ENCODE peak calls at places on chromosomes 2 and 18, in nine cellular contexts. L, T, Z, U, E, P, R, G and F are unnamed samples.

GRCh38 chr2:84257871-84258270 is 201.2 kb downstream of the SUCLG1 start:
- DNase-seq in L (no peak), T (no peak), Z (no peak), U (no peak), E (no peak), P (no peak), R (no peak), G (no peak), F (no peak)

GRCh38 chr2:65142515-65142914 is 12.6 kb upstream of the RAB1A start:
- DNase-seq in L (no peak), T (no peak), Z (no peak), U (no peak), E (no peak), P (peak), R (no peak), G (no peak), F (no peak)

GRCh38 chr2:189534854-189535253 is 45.7 kb downstream of the SLC40A1 start:
- DNase-seq in L (no peak), T (no peak), Z (no peak), U (no peak), E (peak), P (no peak), R (peak), G (no peak), F (no peak)

GRCh38 chr2:65710779-65711295 is 278.4 kb upstream of the SPRED2 start:
- DNase-seq in L (no peak), T (no peak), Z (no peak), U (no peak), E (peak), P (peak), R (no peak), G (no peak), F (no peak)

GRCh38 chr2:88129313-88129959 is 1.6 kb upstream of the FABP1 start:
- DNase-seq in L (no peak), T (no peak), Z (no peak), U (no peak), E (no peak), P (no peak), R (no peak), G (no peak), F (no peak)

GRCh38 chr18:75293591-75293990 is 83.0 kb downstream of the TSHZ1 start:
- DNase-seq in L (no peak), T (peak), Z (no peak), U (peak), E (no peak), P (no peak), R (no peak), G (no peak), F (no peak)

GRCh38 chr18:13112982-13113381 is 105.6 kb upstream of the LDLRAD4 start:
- DNase-seq in L (no peak), T (no peak), Z (no peak), U (no peak), E (no peak), P (peak), R (peak), G (no peak), F (no peak)

GRCh38 chr2:109418716-109419115 is 195.1 kb downstream of the SEPTIN10 start:
- DNase-seq in L (peak), T (no peak), Z (no peak), U (no peak), E (no peak), P (no peak), R (no peak), G (no peak), F (no peak)

GRCh38 chr2:195532628-195533271 is 124.3 kb upstream of the SLC39A10 start:
- DNase-seq in L (no peak), T (no peak), Z (no peak), U (no peak), E (no peak), P (no peak), R (peak), G (no peak), F (no peak)

GRCh38 chr2:40105593-40105992 is 326.5 kb upstream of the THUMPD2 start:
- DNase-seq in L (no peak), T (no peak), Z (no peak), U (no peak), E (no peak), P (no peak), R (peak), G (no peak), F (no peak)

GRCh38 chr18:67385455-67385854 is 131.1 kb downstream of the DSEL start:
- DNase-seq in L (no peak), T (no peak), Z (no peak), U (no peak), E (no peak), P (no peak), R (peak), G (no peak), F (no peak)

GRCh38 chr2:96608459-96609455 is 29.4 kb downstream of the KANSL3 start:
- DNase-seq in L (no peak), T (no peak), Z (no peak), U (no peak), E (peak), P (no peak), R (no peak), G (no peak), F (no peak)

GRCh38 chr2:213021971-213022899 is 129.2 kb downstream of the IKZF2 start:
- DNase-seq in L (no peak), T (no peak), Z (no peak), U (no peak), E (no peak), P (no peak), R (no peak), G (no peak), F (no peak)

GRCh38 chr2:167708998-167709397 is 538.4 kb downstream of the STK39 start:
- DNase-seq in L (no peak), T (no peak), Z (no peak), U (no peak), E (no peak), P (no peak), R (no peak), G (no peak), F (no peak)

GRCh38 chr2:230128943-230129342 is 60.2 kb upstream of the SLC16A14 start:
- DNase-seq in L (no peak), T (no peak), Z (no peak), U (peak), E (no peak), P (no peak), R (peak), G (no peak), F (no peak)

GRCh38 chr2:28395334-28396061 is 2.8 kb downstream of the FOSL2 start:
- DNase-seq in L (no peak), T (peak), Z (no peak), U (no peak), E (no peak), P (no peak), R (peak), G (no peak), F (peak)

GRCh38 chr2:38147333-38148121 is 71.6 kb upstream of the CYP1B1 start:
- DNase-seq in L (no peak), T (no peak), Z (no peak), U (no peak), E (no peak), P (no peak), R (peak), G (no peak), F (no peak)

GRCh38 chr2:42099431-42100173 is 51.8 kb downstream of the PKDCC start:
- DNase-seq in L (no peak), T (peak), Z (no peak), U (no peak), E (no peak), P (no peak), R (no peak), G (no peak), F (no peak)

GRCh38 chr2:33583194-33583938 is 15.7 kb downstream of the FAM98A start:
- DNase-seq in L (no peak), T (no peak), Z (no peak), U (no peak), E (no peak), P (peak), R (peak), G (no peak), F (no peak)

GRCh38 chr18:48571619-48572384 is 33.0 kb downstream of the CTIF start:
- DNase-seq in L (no peak), T (no peak), Z (no peak), U (no peak), E (no peak), P (no peak), R (peak), G (no peak), F (no peak)

GRCh38 chr2:72685666-72686065 is 140.2 kb downstream of the EXOC6B start:
- DNase-seq in L (no peak), T (no peak), Z (no peak), U (no peak), E (no peak), P (no peak), R (no peak), G (no peak), F (no peak)

GRCh38 chr18:6561029-6561861 is 146.5 kb upstream of the L3MBTL4 start:
- DNase-seq in L (no peak), T (no peak), Z (no peak), U (no peak), E (no peak), P (no peak), R (peak), G (no peak), F (no peak)

GRCh38 chr2:73176881-73177644 is 25.3 kb upstream of the NOTO start:
- DNase-seq in L (no peak), T (peak), Z (peak), U (peak), E (peak), P (peak), R (peak), G (peak), F (peak)

GRCh38 chr2:173607601-173608311 is 253.1 kb downstream of the CDCA7 start:
- DNase-seq in L (no peak), T (no peak), Z (no peak), U (no peak), E (no peak), P (no peak), R (no peak), G (no peak), F (no peak)

GRCh38 chr2:212520340-212520739 is 18.3 kb downstream of the ERBB4 start:
- DNase-seq in L (no peak), T (no peak), Z (no peak), U (no peak), E (no peak), P (peak), R (peak), G (no peak), F (no peak)

GRCh38 chr2:172655091-172655837 is 80.4 kb upstream of the RAPGEF4 start:
- DNase-seq in L (no peak), T (no peak), Z (no peak), U (peak), E (no peak), P (no peak), R (peak), G (no peak), F (no peak)

GRCh38 chr18:31244737-31245432 is 73.1 kb upstream of the DSG1 start:
- DNase-seq in L (no peak), T (no peak), Z (no peak), U (no peak), E (no peak), P (no peak), R (no peak), G (no peak), F (no peak)

GRCh38 chr18:78542204-78542603 is 437.4 kb upstream of the SALL3 start:
- DNase-seq in L (no peak), T (peak), Z (no peak), U (no peak), E (peak), P (no peak), R (no peak), G (no peak), F (no peak)

GRCh38 chr2:236576053-236576452 is 6.4 kb downstream of the ACKR3 start:
- DNase-seq in L (no peak), T (peak), Z (no peak), U (no peak), E (no peak), P (no peak), R (peak), G (no peak), F (no peak)

GRCh38 chr2:206116278-206116677 is 30.3 kb upstream of the INO80D start:
- DNase-seq in L (no peak), T (no peak), Z (no peak), U (no peak), E (no peak), P (no peak), R (no peak), G (no peak), F (no peak)

GRCh38 chr2:156512451-156512850 is 76.3 kb downstream of the GPD2 start:
- DNase-seq in L (no peak), T (no peak), Z (no peak), U (no peak), E (no peak), P (no peak), R (no peak), G (no peak), F (no peak)

GRCh38 chr2:18122544-18123210 is 244.2 kb downstream of the KCNS3 start:
- DNase-seq in L (no peak), T (no peak), Z (no peak), U (no peak), E (no peak), P (no peak), R (peak), G (no peak), F (no peak)

GRCh38 chr18:55309249-55309648 is 278.7 kb downstream of the TCF4 start:
- DNase-seq in L (no peak), T (no peak), Z (no peak), U (no peak), E (no peak), P (no peak), R (no peak), G (no peak), F (no peak)

GRCh38 chr18:55307505-55307904 is 280.5 kb downstream of the TCF4 start:
- DNase-seq in L (no peak), T (no peak), Z (no peak), U (no peak), E (no peak), P (no peak), R (no peak), G (no peak), F (no peak)

GRCh38 chr18:55310863-55311262 is 277.1 kb downstream of the TCF4 start:
- DNase-seq in L (no peak), T (no peak), Z (no peak), U (no peak), E (no peak), P (no peak), R (no peak), G (no peak), F (no peak)

GRCh38 chr18:55306338-55306737 is 281.7 kb downstream of the TCF4 start:
- DNase-seq in L (no peak), T (no peak), Z (no peak), U (no peak), E (no peak), P (no peak), R (no peak), G (no peak), F (no peak)

DNA sequence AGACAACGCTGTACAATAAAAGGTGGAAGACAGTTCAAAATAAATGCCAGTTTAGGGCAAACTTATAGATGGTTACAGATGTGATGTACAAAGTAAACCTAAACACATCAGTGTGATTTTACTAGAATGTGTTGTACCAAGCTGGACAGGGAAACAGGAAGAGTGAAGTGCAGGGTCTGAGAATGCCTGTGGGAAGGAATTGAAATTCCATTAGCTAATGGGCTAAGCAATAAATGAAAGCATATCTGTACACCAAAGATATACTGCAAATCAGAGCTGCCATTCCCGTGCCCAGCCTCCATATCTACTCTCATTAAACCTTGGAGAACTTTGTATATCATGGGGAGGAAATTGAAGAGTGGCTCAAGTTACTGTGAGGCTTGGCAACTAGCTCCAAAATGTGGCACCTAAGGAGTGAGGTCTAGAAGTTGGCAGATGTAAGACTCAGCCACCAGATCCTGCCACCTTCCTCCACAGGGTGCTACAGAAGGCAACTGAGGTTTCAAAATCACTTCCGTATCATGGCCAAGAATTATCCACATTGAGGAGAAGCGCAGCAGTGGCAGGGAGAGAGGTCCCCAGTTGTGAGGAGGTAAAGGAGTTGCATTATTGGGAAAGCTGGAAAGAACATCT is 277.8 kb downstream of the TCF4 start:
- DNase-seq in L (no peak), T (no peak), Z (no peak), U (no peak), E (no peak), P (no peak), R (no peak), G (no peak), F (no peak)
- TF ChIP-seq CTCF in L (no peak), T (no peak), Z (no peak), U (no peak), E (no peak), P (no peak), R (no peak), G (no peak), F (no peak)

DNA sequence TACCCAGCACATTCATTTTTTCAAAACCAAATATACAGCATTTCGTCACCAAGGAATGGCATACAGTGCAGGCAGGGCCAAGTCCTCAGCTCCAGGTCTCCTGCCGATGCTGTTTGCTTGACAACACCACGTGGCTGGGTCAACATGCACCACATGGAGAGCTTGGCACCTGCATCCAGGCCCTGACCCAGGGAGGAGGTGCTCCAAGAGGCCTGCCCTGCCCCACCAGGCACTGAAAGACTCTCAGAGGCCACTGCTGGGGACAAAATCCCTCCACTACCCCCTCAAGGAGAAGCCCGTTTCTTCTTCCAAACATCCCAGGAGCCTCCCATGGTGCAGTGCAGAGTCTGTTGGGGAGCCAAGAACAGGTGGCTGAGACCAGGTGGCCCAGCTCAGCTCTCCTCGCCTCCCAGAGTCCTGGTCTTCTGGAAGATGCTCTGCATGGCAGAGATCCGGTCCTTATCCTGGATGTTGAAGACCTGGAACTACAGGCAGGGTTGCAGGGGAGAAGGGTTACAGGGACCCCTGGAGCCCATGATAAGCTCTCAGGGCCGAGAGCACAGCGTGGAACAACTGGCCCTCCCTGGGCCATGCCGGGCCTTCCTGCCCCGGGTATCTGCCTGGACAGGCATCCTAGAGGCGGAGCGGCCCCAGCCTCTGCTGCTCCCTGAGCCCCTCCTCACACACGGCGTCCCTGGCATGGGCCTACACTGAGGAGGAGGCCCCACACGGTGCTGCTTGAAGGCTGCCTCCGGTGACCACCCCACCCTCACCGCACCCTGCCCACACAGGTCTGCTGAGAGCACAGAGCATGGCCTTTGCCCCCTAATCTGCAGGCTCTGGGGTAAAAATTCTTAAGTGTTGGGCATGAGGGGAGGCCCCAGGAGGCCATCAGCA is 9.0 kb downstream of the MAB21L4 start:
- DNase-seq in L (peak), T (no peak), Z (no peak), U (no peak), E (no peak), P (no peak), R (no peak), G (no peak), F (peak)
- TF ChIP-seq CTCF in L (no peak), T (no peak), Z (no peak), U (no peak), E (no peak), P (no peak), R (no peak), G (no peak), F (no peak)

GRCh38 chr2:85410584-85411404 is 628 bp upstream of the CAPG start:
- DNase-seq in L (no peak), T (no peak), Z (no peak), U (no peak), E (no peak), P (no peak), R (no peak), G (no peak), F (no peak)

GRCh38 chr2:85409719-85410583 is at the start of gene CAPG:
- DNase-seq in L (no peak), T (no peak), Z (no peak), U (no peak), E (no peak), P (peak), R (no peak), G (peak), F (peak)

GRCh38 chr2:85414761-85415498 is 3.6 kb upstream of the SH2D6 start:
- DNase-seq in L (no peak), T (no peak), Z (no peak), U (no peak), E (no peak), P (no peak), R (no peak), G (no peak), F (no peak)

GRCh38 chr2:85411405-85411748 is 1.2 kb upstream of the CAPG start:
- DNase-seq in L (no peak), T (no peak), Z (no peak), U (no peak), E (no peak), P (no peak), R (no peak), G (no peak), F (no peak)

GRCh38 chr2:85413592-85414421 is 3.6 kb upstream of the CAPG start:
- DNase-seq in L (no peak), T (peak), Z (no peak), U (no peak), E (no peak), P (peak), R (peak), G (peak), F (peak)
- TF ChIP-seq CTCF in L (peak), T (no peak), Z (no peak), U (no peak), E (no peak), P (peak), R (no peak), G (no peak), F (peak)

GRCh38 chr2:207624170-207625013 is 802 bp downstream of the METTL21A start:
- DNase-seq in L (no peak), T (peak), Z (no peak), U (no peak), E (peak), P (peak), R (peak), G (peak), F (peak)

GRCh38 chr2:207629553-207629952 is 4.4 kb upstream of the METTL21A start:
- DNase-seq in L (no peak), T (no peak), Z (no peak), U (no peak), E (no peak), P (no peak), R (no peak), G (no peak), F (no peak)

GRCh38 chr2:207621640-207622039 is 3.6 kb downstream of the METTL21A start:
- DNase-seq in L (no peak), T (no peak), Z (no peak), U (no peak), E (no peak), P (no peak), R (no peak), G (no peak), F (no peak)

GRCh38 chr2:207630491-207630890 is 5.3 kb upstream of the METTL21A start:
- DNase-seq in L (no peak), T (no peak), Z (no peak), U (no peak), E (no peak), P (no peak), R (no peak), G (no peak), F (no peak)

DNA sequence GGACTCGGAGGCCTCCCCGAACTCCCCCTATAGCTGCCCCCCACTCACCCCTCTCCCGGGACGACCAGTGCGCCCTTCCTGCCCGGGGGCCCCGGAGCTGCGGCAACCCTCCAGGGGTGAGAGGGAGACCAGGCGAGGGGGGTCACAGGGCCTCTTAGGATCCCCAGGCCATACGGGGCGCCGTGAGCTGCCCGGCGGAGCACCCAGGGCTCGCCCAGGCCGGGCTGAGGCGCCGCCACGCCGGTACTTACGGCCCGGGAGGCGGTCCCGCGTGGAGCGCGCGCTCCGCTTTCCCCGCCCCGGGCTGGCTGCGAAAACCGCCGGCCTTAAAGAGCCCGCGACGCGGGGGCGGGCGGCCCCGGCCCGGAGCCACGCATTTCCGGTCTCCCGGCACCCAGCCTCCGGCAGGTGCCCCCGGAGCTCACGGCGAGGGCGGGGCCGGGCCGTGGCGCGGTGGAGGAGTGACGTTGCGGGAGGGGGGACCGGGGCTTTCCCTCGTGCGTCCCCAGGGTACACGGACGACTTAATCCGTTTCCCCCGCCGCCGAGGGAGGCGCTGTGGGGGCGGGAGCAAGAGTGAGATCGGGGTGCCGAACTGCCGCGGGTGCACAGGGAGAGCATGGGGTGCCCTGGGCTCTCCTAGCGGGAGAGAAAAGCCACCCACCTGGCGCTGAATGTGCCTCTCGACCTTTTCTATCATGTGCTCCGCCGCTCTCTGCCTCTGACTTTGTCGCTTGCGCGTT is at the start of gene METTL21A:
- DNase-seq in L (no peak), T (peak), Z (peak), U (no peak), E (peak), P (peak), R (peak), G (peak), F (peak)
- TF ChIP-seq CTCF in L (peak), T (peak), Z (no peak), U (peak), E (peak), P (peak), R (peak), G (peak), F (peak)